ENCODE peak calls at places on chromosomes 6 and 20, in eight cellular contexts. One of them, this sample, is unnamed.

GRCh38 chr6:113539202-113539601 is 317.9 kb upstream of the MARCKS start:
- DNase-seq in Right ventricle myocardium inferior: no peak
- DNase-seq in smooth muscle cell of the brain vasculature: no peak
- DNase-seq in psoas muscle: no peak
- DNase-seq in OCI-M1: no peak
- DNase-seq in activated T-cell treated with anti-CD3 and anti-CD28 coated beads for 1 hour: no peak
- DNase-seq in activated naive CD4-positive, alpha-beta T cell: no peak
- DNase-seq in fibroblast of lung: no peak
- DNase-seq in this sample: no peak

GRCh38 chr20:46978871-46979536 is 84.4 kb downstream of the EYA2 start:
- DNase-seq in Right ventricle myocardium inferior: no peak
- DNase-seq in smooth muscle cell of the brain vasculature: no peak
- DNase-seq in psoas muscle: no peak
- DNase-seq in OCI-M1: no peak
- DNase-seq in activated T-cell treated with anti-CD3 and anti-CD28 coated beads for 1 hour: no peak
- DNase-seq in activated naive CD4-positive, alpha-beta T cell: no peak
- DNase-seq in fibroblast of lung: no peak
- DNase-seq in this sample: no peak

GRCh38 chr20:3820901-3821727 is 767 bp downstream of the AP5S1 start:
- DNase-seq in Right ventricle myocardium inferior: no peak
- DNase-seq in smooth muscle cell of the brain vasculature: no peak
- DNase-seq in psoas muscle: peak; percentile 66
- DNase-seq in OCI-M1: no peak
- DNase-seq in activated T-cell treated with anti-CD3 and anti-CD28 coated beads for 1 hour: no peak
- DNase-seq in activated naive CD4-positive, alpha-beta T cell: no peak
- DNase-seq in fibroblast of lung: no peak
- DNase-seq in this sample: no peak

GRCh38 chr20:57655812-57656161 is 35.6 kb upstream of the ZBP1 start:
- DNase-seq in Right ventricle myocardium inferior: peak; percentile 35
- DNase-seq in smooth muscle cell of the brain vasculature: no peak
- DNase-seq in psoas muscle: peak; percentile 12
- DNase-seq in OCI-M1: no peak
- DNase-seq in activated T-cell treated with anti-CD3 and anti-CD28 coated beads for 1 hour: no peak
- DNase-seq in activated naive CD4-positive, alpha-beta T cell: no peak
- DNase-seq in fibroblast of lung: no peak
- DNase-seq in this sample: no peak

GRCh38 chr6:120759570-120759969 is 574.7 kb downstream of the TBC1D32 start:
- DNase-seq in Right ventricle myocardium inferior: no peak
- DNase-seq in smooth muscle cell of the brain vasculature: no peak
- DNase-seq in psoas muscle: no peak
- DNase-seq in OCI-M1: no peak
- DNase-seq in activated T-cell treated with anti-CD3 and anti-CD28 coated beads for 1 hour: no peak
- DNase-seq in activated naive CD4-positive, alpha-beta T cell: no peak
- DNase-seq in fibroblast of lung: no peak
- DNase-seq in this sample: no peak

GRCh38 chr6:126015869-126016268 is 29.5 kb downstream of the TRMT11 start:
- DNase-seq in Right ventricle myocardium inferior: no peak
- DNase-seq in smooth muscle cell of the brain vasculature: no peak
- DNase-seq in psoas muscle: no peak
- DNase-seq in OCI-M1: no peak
- DNase-seq in activated T-cell treated with anti-CD3 and anti-CD28 coated beads for 1 hour: no peak
- DNase-seq in activated naive CD4-positive, alpha-beta T cell: no peak
- DNase-seq in fibroblast of lung: no peak
- DNase-seq in this sample: no peak

GRCh38 chr6:159252955-159253508 is 83.8 kb downstream of the FNDC1 start:
- DNase-seq in Right ventricle myocardium inferior: no peak
- DNase-seq in smooth muscle cell of the brain vasculature: peak; percentile 20
- DNase-seq in psoas muscle: no peak
- DNase-seq in OCI-M1: peak; percentile 69
- DNase-seq in activated T-cell treated with anti-CD3 and anti-CD28 coated beads for 1 hour: no peak
- DNase-seq in activated naive CD4-positive, alpha-beta T cell: no peak
- DNase-seq in fibroblast of lung: peak; percentile 63
- DNase-seq in this sample: no peak

GRCh38 chr6:71582820-71583219 is 294.2 kb downstream of the OGFRL1 start:
- DNase-seq in Right ventricle myocardium inferior: no peak
- DNase-seq in smooth muscle cell of the brain vasculature: no peak
- DNase-seq in psoas muscle: no peak
- DNase-seq in OCI-M1: no peak
- DNase-seq in activated T-cell treated with anti-CD3 and anti-CD28 coated beads for 1 hour: no peak
- DNase-seq in activated naive CD4-positive, alpha-beta T cell: no peak
- DNase-seq in fibroblast of lung: no peak
- DNase-seq in this sample: no peak

GRCh38 chr6:28747631-28748157 is 176.1 kb downstream of the TRIM27 start:
- DNase-seq in Right ventricle myocardium inferior: no peak
- DNase-seq in smooth muscle cell of the brain vasculature: no peak
- DNase-seq in psoas muscle: no peak
- DNase-seq in OCI-M1: peak; percentile 98
- DNase-seq in activated T-cell treated with anti-CD3 and anti-CD28 coated beads for 1 hour: no peak
- DNase-seq in activated naive CD4-positive, alpha-beta T cell: no peak
- DNase-seq in fibroblast of lung: peak; percentile 49
- DNase-seq in this sample: no peak

GRCh38 chr20:60139663-60140446 is 181.6 kb downstream of the CDH26 start:
- DNase-seq in Right ventricle myocardium inferior: no peak
- DNase-seq in smooth muscle cell of the brain vasculature: no peak
- DNase-seq in psoas muscle: no peak
- DNase-seq in OCI-M1: no peak
- DNase-seq in activated T-cell treated with anti-CD3 and anti-CD28 coated beads for 1 hour: no peak
- DNase-seq in activated naive CD4-positive, alpha-beta T cell: no peak
- DNase-seq in fibroblast of lung: no peak
- DNase-seq in this sample: no peak

GRCh38 chr6:119449253-119450156 is 99.9 kb upstream of the MAN1A1 start:
- DNase-seq in Right ventricle myocardium inferior: no peak
- DNase-seq in smooth muscle cell of the brain vasculature: no peak
- DNase-seq in psoas muscle: no peak
- DNase-seq in OCI-M1: peak; percentile 71
- DNase-seq in activated T-cell treated with anti-CD3 and anti-CD28 coated beads for 1 hour: no peak
- DNase-seq in activated naive CD4-positive, alpha-beta T cell: no peak
- DNase-seq in fibroblast of lung: no peak
- DNase-seq in this sample: no peak

GRCh38 chr6:31750411-31751022 is 10.7 kb downstream of the MSH5 start:
- DNase-seq in Right ventricle myocardium inferior: no peak
- DNase-seq in smooth muscle cell of the brain vasculature: no peak
- DNase-seq in psoas muscle: no peak
- DNase-seq in OCI-M1: no peak
- DNase-seq in activated T-cell treated with anti-CD3 and anti-CD28 coated beads for 1 hour: no peak
- DNase-seq in activated naive CD4-positive, alpha-beta T cell: no peak
- DNase-seq in fibroblast of lung: no peak
- DNase-seq in this sample: no peak

GRCh38 chr6:167210375-167211295 is 52.9 kb upstream of the GPR31 start:
- DNase-seq in Right ventricle myocardium inferior: no peak
- DNase-seq in smooth muscle cell of the brain vasculature: no peak
- DNase-seq in psoas muscle: no peak
- DNase-seq in OCI-M1: no peak
- DNase-seq in activated T-cell treated with anti-CD3 and anti-CD28 coated beads for 1 hour: no peak
- DNase-seq in activated naive CD4-positive, alpha-beta T cell: no peak
- DNase-seq in fibroblast of lung: no peak
- DNase-seq in this sample: no peak

GRCh38 chr20:49603209-49603627 is 35.3 kb upstream of the PTGIS start:
- DNase-seq in Right ventricle myocardium inferior: no peak
- DNase-seq in smooth muscle cell of the brain vasculature: no peak
- DNase-seq in psoas muscle: peak; percentile 67
- DNase-seq in OCI-M1: peak; percentile 7
- DNase-seq in activated T-cell treated with anti-CD3 and anti-CD28 coated beads for 1 hour: no peak
- DNase-seq in activated naive CD4-positive, alpha-beta T cell: no peak
- DNase-seq in fibroblast of lung: peak; percentile 39
- DNase-seq in this sample: no peak

GRCh38 chr20:19624221-19624620 is 133.8 kb upstream of the RIN2 start:
- DNase-seq in Right ventricle myocardium inferior: no peak
- DNase-seq in smooth muscle cell of the brain vasculature: no peak
- DNase-seq in psoas muscle: no peak
- DNase-seq in OCI-M1: no peak
- DNase-seq in activated T-cell treated with anti-CD3 and anti-CD28 coated beads for 1 hour: no peak
- DNase-seq in activated naive CD4-positive, alpha-beta T cell: no peak
- DNase-seq in fibroblast of lung: no peak
- DNase-seq in this sample: no peak

GRCh38 chr20:18596270-18596669 is 8.4 kb downstream of the DTD1 start:
- DNase-seq in Right ventricle myocardium inferior: no peak
- DNase-seq in smooth muscle cell of the brain vasculature: no peak
- DNase-seq in psoas muscle: no peak
- DNase-seq in OCI-M1: no peak
- DNase-seq in activated T-cell treated with anti-CD3 and anti-CD28 coated beads for 1 hour: no peak
- DNase-seq in activated naive CD4-positive, alpha-beta T cell: no peak
- DNase-seq in fibroblast of lung: no peak
- DNase-seq in this sample: no peak

GRCh38 chr20:31708839-31709534 is 13.7 kb downstream of the BCL2L1 start:
- DNase-seq in Right ventricle myocardium inferior: no peak
- DNase-seq in smooth muscle cell of the brain vasculature: no peak
- DNase-seq in psoas muscle: no peak
- DNase-seq in OCI-M1: no peak
- DNase-seq in activated T-cell treated with anti-CD3 and anti-CD28 coated beads for 1 hour: no peak
- DNase-seq in activated naive CD4-positive, alpha-beta T cell: no peak
- DNase-seq in fibroblast of lung: no peak
- DNase-seq in this sample: no peak

This sample was measured in cerebellar nuclear complex.